ENCODE peak calls at places on chromosomes 4 and X, in nine cellular contexts. I is foreskin keratinocyte; G is adipocyte; J is choroid plexus epithelial cell; P is anterior cingulate cortex; F is immature natural killer cell; V is activated gamma-delta T cell treated with anti-CD3 and anti-CD28 coated beads, Interleukin-2, amount 50 U/mL, for 16 hours; Y is AG20443; O is activated T-cell treated with anti-CD3 and anti-CD28 coated beads for 24 hours. Z is an unnamed sample.

GRCh38 chrX:149825424-149825823 is 43.7 kb downstream of the MAGEA9 start:
- DNase-seq in I (no peak), G (peak), J (peak), P (no peak), F (peak), V (peak), Y (no peak), O (peak), Z (no peak)

GRCh38 chr4:154004450-154004849 is 215.6 kb upstream of the SFRP2 start:
- DNase-seq in I (no peak), G (no peak), J (no peak), P (no peak), F (no peak), V (no peak), Y (no peak), O (no peak), Z (no peak)

GRCh38 chr4:4694812-4695211 is 153.0 kb upstream of the STX18 start:
- DNase-seq in I (no peak), G (no peak), J (no peak), P (no peak), F (no peak), V (no peak), Y (no peak), O (no peak), Z (no peak)

GRCh38 chr4:95549246-95550138 is 719 bp upstream of the UNC5C start:
- DNase-seq in I (no peak), G (peak), J (peak), P (peak), F (peak), V (no peak), Y (peak), O (no peak), Z (no peak)

GRCh38 chr4:122450847-122451246 is 5.7 kb downstream of the IL2 start:
- DNase-seq in I (peak), G (peak), J (peak), P (no peak), F (no peak), V (no peak), Y (peak), O (peak), Z (peak)

GRCh38 chr4:13355036-13355910 is 128.9 kb downstream of the RAB28 start:
- DNase-seq in I (no peak), G (no peak), J (peak), P (peak), F (no peak), V (no peak), Y (no peak), O (no peak), Z (no peak)

GRCh38 chr4:189861101-189861500 is 79.6 kb upstream of the FRG1 start:
- DNase-seq in I (no peak), G (no peak), J (no peak), P (no peak), F (no peak), V (no peak), Y (no peak), O (no peak), Z (no peak)

GRCh38 chr4:135418353-135418752 is 1216.8 kb upstream of the PABPC4L start:
- DNase-seq in I (no peak), G (peak), J (peak), P (no peak), F (no peak), V (no peak), Y (no peak), O (no peak), Z (peak)

GRCh38 chr4:182898479-182898799 is 18.7 kb downstream of the DCTD start:
- DNase-seq in I (no peak), G (no peak), J (no peak), P (no peak), F (no peak), V (no peak), Y (no peak), O (no peak), Z (no peak)

GRCh38 chr4:73871911-73872310 is 2.7 kb downstream of the CXCL1 start:
- DNase-seq in I (no peak), G (no peak), J (no peak), P (no peak), F (no peak), V (no peak), Y (no peak), O (no peak), Z (no peak)

GRCh38 chr4:3563403-3563802 is 31.2 kb upstream of the LRPAP1 start:
- DNase-seq in I (no peak), G (no peak), J (no peak), P (no peak), F (no peak), V (no peak), Y (no peak), O (no peak), Z (no peak)

GRCh38 chrX:43741843-43742573 is 85.9 kb downstream of the MAOA start:
- DNase-seq in I (no peak), G (peak), J (peak), P (no peak), F (no peak), V (no peak), Y (no peak), O (no peak), Z (peak)

GRCh38 chr4:142917678-142918077 is 71.6 kb upstream of the INPP4B start:
- DNase-seq in I (no peak), G (no peak), J (no peak), P (no peak), F (no peak), V (no peak), Y (no peak), O (no peak), Z (no peak)

GRCh38 chr4:6755088-6755753 is 27.3 kb upstream of the KIAA0232 start:
- DNase-seq in I (no peak), G (no peak), J (no peak), P (no peak), F (no peak), V (no peak), Y (no peak), O (no peak), Z (no peak)

GRCh38 chr4:15339732-15340131 is 88.1 kb upstream of the C1QTNF7 start:
- DNase-seq in I (no peak), G (peak), J (peak), P (no peak), F (no peak), V (no peak), Y (no peak), O (no peak), Z (no peak)

GRCh38 chrX:139267858-139268257 is 262.7 kb upstream of the F9 start:
- DNase-seq in I (no peak), G (no peak), J (no peak), P (no peak), F (no peak), V (no peak), Y (no peak), O (no peak), Z (no peak)

GRCh38 chr4:43842594-43842993 is 606.0 kb downstream of the KCTD8 start:
- DNase-seq in I (no peak), G (no peak), J (no peak), P (no peak), F (no peak), V (no peak), Y (no peak), O (no peak), Z (no peak)

GRCh38 chr4:183220246-183220645 is 99.8 kb downstream of the CLDN22 start:
- DNase-seq in I (no peak), G (no peak), J (no peak), P (no peak), F (no peak), V (no peak), Y (no peak), O (no peak), Z (no peak)

GRCh38 chr4:187218705-187219245 is 495.1 kb upstream of the FAT1 start:
- DNase-seq in I (no peak), G (no peak), J (no peak), P (no peak), F (no peak), V (no peak), Y (no peak), O (no peak), Z (no peak)

GRCh38 chr4:55819634-55820033 is at the start of gene EXOC1L:
- DNase-seq in I (no peak), G (peak), J (peak), P (no peak), F (no peak), V (no peak), Y (peak), O (no peak), Z (no peak)

GRCh38 chr4:148061139-148061476 is 329.2 kb downstream of the ARHGAP10 start:
- DNase-seq in I (no peak), G (no peak), J (no peak), P (no peak), F (no peak), V (no peak), Y (no peak), O (no peak), Z (no peak)

GRCh38 chr4:174156239-174156826 is 127.1 kb downstream of the FBXO8 start:
- DNase-seq in I (peak), G (peak), J (peak), P (no peak), F (no peak), V (no peak), Y (peak), O (no peak), Z (peak)

GRCh38 chr4:55031158-55031557 is 94.2 kb downstream of the KDR start:
- DNase-seq in I (no peak), G (no peak), J (no peak), P (no peak), F (no peak), V (no peak), Y (no peak), O (no peak), Z (no peak)

GRCh38 chrX:23820235-23820782 is 37.3 kb downstream of the SAT1 start:
- DNase-seq in I (no peak), G (no peak), J (peak), P (no peak), F (no peak), V (no peak), Y (no peak), O (no peak), Z (no peak)

GRCh38 chr4:53617101-53617680 is 25.9 kb upstream of the LNX1 start:
- DNase-seq in I (no peak), G (no peak), J (no peak), P (no peak), F (no peak), V (no peak), Y (no peak), O (no peak), Z (no peak)

GRCh38 chr4:176791591-176792347 is 953 bp downstream of the VEGFC start:
- DNase-seq in I (no peak), G (peak), J (peak), P (peak), F (no peak), V (no peak), Y (peak), O (no peak), Z (peak)

GRCh38 chr4:167234388-167234881 is at the start of gene SPOCK3:
- DNase-seq in I (peak), G (peak), J (peak), P (peak), F (no peak), V (no peak), Y (peak), O (no peak), Z (peak)

GRCh38 chr4:109435635-109436034 is 2.0 kb downstream of the SEC24B start:
- DNase-seq in I (no peak), G (peak), J (no peak), P (no peak), F (no peak), V (no peak), Y (no peak), O (no peak), Z (no peak)

GRCh38 chr4:92636038-92636825 is 332.5 kb downstream of the GRID2 start:
- DNase-seq in I (no peak), G (no peak), J (no peak), P (peak), F (no peak), V (no peak), Y (no peak), O (no peak), Z (no peak)

GRCh38 chr4:74932832-74933561 is at the start of gene PARM1:
- DNase-seq in I (peak), G (peak), J (peak), P (peak), F (peak), V (no peak), Y (peak), O (peak), Z (peak)

GRCh38 chr4:15488658-15489470 is 19.2 kb downstream of the CC2D2A start:
- DNase-seq in I (no peak), G (peak), J (peak), P (no peak), F (no peak), V (no peak), Y (no peak), O (no peak), Z (no peak)

GRCh38 chr4:103318327-103318726 is 120.2 kb upstream of the CENPE start:
- DNase-seq in I (no peak), G (no peak), J (no peak), P (no peak), F (no peak), V (no peak), Y (no peak), O (no peak), Z (no peak)

GRCh38 chr4:70704333-70705145 is 16.2 kb downstream of the UTP3 start:
- DNase-seq in I (no peak), G (peak), J (peak), P (peak), F (peak), V (peak), Y (peak), O (peak), Z (peak)

GRCh38 chr4:146359771-146360170 is 145.4 kb downstream of the REELD1 start:
- DNase-seq in I (no peak), G (no peak), J (no peak), P (no peak), F (no peak), V (no peak), Y (no peak), O (no peak), Z (no peak)

GRCh38 chrX:30577362-30577961 is at the start of gene TASL:
- DNase-seq in I (no peak), G (no peak), J (no peak), P (no peak), F (peak), V (no peak), Y (no peak), O (peak), Z (no peak)

GRCh38 chr4:37754410-37755185 is 68.4 kb upstream of the RELL1 start:
- DNase-seq in I (no peak), G (no peak), J (no peak), P (no peak), F (no peak), V (no peak), Y (no peak), O (no peak), Z (no peak)

GRCh38 chr4:38424171-38424871 is 239.7 kb upstream of the KLF3 start:
- DNase-seq in I (no peak), G (no peak), J (no peak), P (no peak), F (no peak), V (no peak), Y (no peak), O (no peak), Z (no peak)

GRCh38 chr4:24544208-24544607 is 40.1 kb downstream of the DHX15 start:
- DNase-seq in I (no peak), G (no peak), J (peak), P (no peak), F (no peak), V (no peak), Y (no peak), O (no peak), Z (no peak)

GRCh38 chrX:134607523-134607922 is 50.7 kb downstream of the PLAC1 start:
- DNase-seq in I (no peak), G (no peak), J (no peak), P (no peak), F (no peak), V (no peak), Y (no peak), O (no peak), Z (no peak)

Z was measured in RWPE1.